ENCODE peak calls at places on chromosomes 6 and 20, in four cellular contexts. One of them, this sample, is unnamed.

GRCh38 chr6:21501815-21502214 is 91.7 kb upstream of the SOX4 start:
- DNase-seq in body of pancreas: no peak
- DNase-seq in Peyer's patch: no peak
- DNase-seq in A549: no peak
- DNase-seq in this sample: no peak

GRCh38 chr6:42533794-42534193 is 30.0 kb upstream of the UBR2 start:
- DNase-seq in body of pancreas: no peak
- DNase-seq in A549: no peak
- DNase-seq in Peyer's patch: no peak
- DNase-seq in this sample: no peak

GRCh38 chr6:53986721-53987526 is 124.3 kb upstream of the MLIP start:
- DNase-seq in Peyer's patch: no peak
- DNase-seq in A549: no peak
- DNase-seq in body of pancreas: no peak
- DNase-seq in this sample: no peak

GRCh38 chr20:32749914-32750637 is 6.8 kb upstream of the COMMD7 start:
- DNase-seq in body of pancreas: no peak
- DNase-seq in Peyer's patch: no peak
- DNase-seq in A549: no peak
- DNase-seq in this sample: no peak

GRCh38 chr6:170102038-170102437 is 188.8 kb downstream of the DLL1 start:
- DNase-seq in body of pancreas: no peak
- DNase-seq in A549: no peak
- DNase-seq in Peyer's patch: no peak
- DNase-seq in this sample: peak

GRCh38 chr6:36839819-36840379 is 655 bp upstream of the CPNE5 start:
- DNase-seq in Peyer's patch: no peak
- DNase-seq in A549: peak
- DNase-seq in body of pancreas: peak
- DNase-seq in this sample: peak

GRCh38 chr6:116764961-116765841 is at the start of gene FAM162B:
- DNase-seq in body of pancreas: peak
- DNase-seq in Peyer's patch: no peak
- DNase-seq in A549: no peak
- DNase-seq in this sample: peak

GRCh38 chr20:45157977-45158376 is 16.7 kb upstream of the PI3 start:
- DNase-seq in Peyer's patch: no peak
- DNase-seq in A549: no peak
- DNase-seq in body of pancreas: no peak
- DNase-seq in this sample: no peak

GRCh38 chr20:49892260-49893216 is 22.8 kb downstream of the SPATA2 start:
- DNase-seq in body of pancreas: no peak
- DNase-seq in A549: no peak
- DNase-seq in Peyer's patch: no peak
- DNase-seq in this sample: peak

GRCh38 chr6:63576147-63576772 is 4.0 kb downstream of the LOC128125822 start:
- DNase-seq in A549: no peak
- DNase-seq in body of pancreas: no peak
- DNase-seq in Peyer's patch: no peak
- DNase-seq in this sample: no peak

GRCh38 chr6:157012355-157012754 is 235.2 kb downstream of the ARID1B start:
- DNase-seq in A549: no peak
- DNase-seq in Peyer's patch: no peak
- DNase-seq in body of pancreas: no peak
- DNase-seq in this sample: no peak

GRCh38 chr6:10310826-10311225 is 104.0 kb downstream of the TFAP2A start:
- DNase-seq in body of pancreas: no peak
- DNase-seq in Peyer's patch: no peak
- DNase-seq in A549: no peak
- DNase-seq in this sample: no peak

GRCh38 chr6:4620284-4621228 is 155.6 kb upstream of the CDYL start:
- DNase-seq in body of pancreas: no peak
- DNase-seq in A549: no peak
- DNase-seq in Peyer's patch: no peak
- DNase-seq in this sample: no peak

GRCh38 chr20:7790189-7790588 is 150.1 kb downstream of the HAO1 start:
- DNase-seq in Peyer's patch: no peak
- DNase-seq in A549: no peak
- DNase-seq in body of pancreas: no peak
- DNase-seq in this sample: no peak

GRCh38 chr20:53594068-53595017 is 704 bp upstream of the ZNF217 start:
- DNase-seq in A549: peak
- DNase-seq in Peyer's patch: peak
- DNase-seq in body of pancreas: peak
- DNase-seq in this sample: peak

GRCh38 chr20:47704746-47705496 is 80.4 kb downstream of the SULF2 start:
- DNase-seq in A549: no peak
- DNase-seq in Peyer's patch: no peak
- DNase-seq in body of pancreas: peak
- DNase-seq in this sample: peak

GRCh38 chr6:130557481-130558112 is 191.8 kb downstream of the TMEM200A start:
- DNase-seq in Peyer's patch: no peak
- DNase-seq in A549: no peak
- DNase-seq in body of pancreas: no peak
- DNase-seq in this sample: no peak

GRCh38 chr20:63280929-63281545 is 8.4 kb downstream of the ARFGAP1 start:
- DNase-seq in A549: peak
- DNase-seq in Peyer's patch: no peak
- DNase-seq in body of pancreas: no peak
- DNase-seq in this sample: no peak

GRCh38 chr6:34595332-34596090 is 39.4 kb upstream of the SPDEF start:
- DNase-seq in A549: no peak
- DNase-seq in Peyer's patch: no peak
- DNase-seq in body of pancreas: no peak
- DNase-seq in this sample: no peak

GRCh38 chr6:131787955-131788712 is 19.7 kb upstream of the ENPP1 start:
- DNase-seq in A549: no peak
- DNase-seq in body of pancreas: peak
- DNase-seq in Peyer's patch: no peak
- DNase-seq in this sample: no peak

GRCh38 chr6:13917141-13917540 is 7.6 kb upstream of the RNF182 start:
- DNase-seq in Peyer's patch: no peak
- DNase-seq in A549: no peak
- DNase-seq in body of pancreas: no peak
- DNase-seq in this sample: no peak

GRCh38 chr6:4819706-4820283 is 43.6 kb downstream of the CDYL start:
- DNase-seq in body of pancreas: no peak
- DNase-seq in Peyer's patch: no peak
- DNase-seq in A549: no peak
- DNase-seq in this sample: no peak

GRCh38 chr6:109791301-109791700 is 100.2 kb downstream of the FIG4 start:
- DNase-seq in body of pancreas: no peak
- DNase-seq in Peyer's patch: no peak
- DNase-seq in A549: no peak
- DNase-seq in this sample: no peak

GRCh38 chr6:142945071-142945445 is at the start of gene HIVEP2:
- DNase-seq in Peyer's patch: peak
- DNase-seq in body of pancreas: peak
- DNase-seq in A549: peak
- DNase-seq in this sample: peak

GRCh38 chr6:11023032-11023431 is 21.1 kb downstream of the ELOVL2 start:
- DNase-seq in Peyer's patch: no peak
- DNase-seq in A549: no peak
- DNase-seq in body of pancreas: no peak
- DNase-seq in this sample: no peak

GRCh38 chr20:62860391-62860923 is 1.2 kb downstream of the TCFL5 start:
- DNase-seq in Peyer's patch: no peak
- DNase-seq in body of pancreas: no peak
- DNase-seq in A549: no peak
- DNase-seq in this sample: no peak

DNA sequence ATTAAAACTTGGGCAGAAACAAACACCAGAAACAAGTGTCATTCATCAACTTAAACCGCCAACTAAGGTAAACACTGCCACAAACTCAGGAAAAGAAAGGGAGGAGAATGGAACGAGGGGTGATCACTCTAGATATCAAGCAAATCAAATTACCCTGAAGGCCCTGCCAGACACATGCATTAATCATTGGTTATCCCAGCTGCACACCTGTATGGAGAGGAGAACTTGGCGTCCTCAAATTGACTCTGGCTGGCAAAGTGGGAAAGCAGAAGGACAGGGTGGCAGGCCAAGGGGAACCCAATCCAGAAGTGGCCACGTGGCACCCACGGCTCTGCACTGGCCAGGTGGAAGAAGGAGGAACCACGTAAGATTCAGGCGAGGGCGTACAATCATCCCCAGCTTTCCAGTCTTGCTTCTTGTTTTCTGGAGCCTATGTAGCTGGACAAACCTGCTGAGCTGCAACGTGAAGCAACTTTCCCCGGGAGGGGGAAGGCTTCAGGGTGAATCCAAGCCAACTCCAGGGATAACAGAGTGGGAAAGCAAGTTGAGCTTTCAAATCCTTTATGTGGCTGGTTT is 156.2 kb upstream of the JARID2 start:
- DNase-seq in Peyer's patch: no peak
- DNase-seq in A549: no peak
- DNase-seq in body of pancreas: peak
- DNase-seq in this sample: no peak
- H3K27ac ChIP-seq in Peyer's patch: no peak
- H3K27ac ChIP-seq in A549: no peak
- H3K27ac ChIP-seq in body of pancreas: no peak
- H3K27ac ChIP-seq in this sample: no peak

GRCh38 chr20:51696304-51697118 is 71.7 kb downstream of the ATP9A start:
- DNase-seq in A549: no peak
- DNase-seq in Peyer's patch: no peak
- DNase-seq in body of pancreas: no peak
- DNase-seq in this sample: no peak

GRCh38 chr20:51697119-51697826 is 70.9 kb downstream of the ATP9A start:
- DNase-seq in Peyer's patch: no peak
- DNase-seq in body of pancreas: no peak
- DNase-seq in A549: no peak
- DNase-seq in this sample: no peak

GRCh38 chr20:51698252-51698651 is 69.9 kb downstream of the ATP9A start:
- DNase-seq in A549: no peak
- DNase-seq in Peyer's patch: no peak
- DNase-seq in body of pancreas: no peak
- DNase-seq in this sample: no peak

GRCh38 chr20:51692806-51693400 is 75.3 kb downstream of the ATP9A start:
- DNase-seq in Peyer's patch: no peak
- DNase-seq in A549: no peak
- DNase-seq in body of pancreas: no peak
- DNase-seq in this sample: no peak

DNA sequence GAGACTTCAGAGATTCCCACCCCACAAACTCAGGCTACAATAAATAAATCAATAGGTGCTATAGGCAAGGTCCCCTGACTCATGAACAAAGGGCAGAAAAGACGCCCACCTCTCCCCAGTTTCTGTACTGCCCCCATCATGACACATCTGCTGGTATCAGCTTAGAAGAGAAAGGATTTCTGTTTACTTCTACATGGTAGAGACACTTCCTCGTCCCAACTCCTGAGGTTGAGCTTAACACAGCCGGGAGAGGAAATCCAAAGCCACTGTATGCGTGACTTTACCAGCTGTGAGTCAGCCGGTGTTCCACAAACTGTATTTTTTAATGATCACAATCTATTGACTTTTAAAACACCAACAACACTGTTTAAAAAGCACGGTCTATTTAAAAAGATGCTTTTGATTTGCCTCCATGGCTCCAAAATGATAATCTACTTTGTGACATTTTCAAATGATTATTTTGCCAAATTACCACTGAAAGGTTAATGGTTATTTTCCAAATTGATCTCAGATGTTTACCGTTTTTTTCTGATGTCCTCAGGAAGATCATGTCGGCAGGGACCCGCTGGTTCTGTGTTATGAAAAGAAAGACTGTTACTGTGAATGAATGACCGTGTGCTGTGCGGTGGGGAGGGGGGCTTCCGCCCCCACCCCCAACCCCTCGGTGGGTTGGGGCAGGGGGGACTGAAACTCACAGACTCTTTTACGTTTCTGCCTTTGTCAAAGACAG is 72.5 kb downstream of the ATP9A start:
- DNase-seq in Peyer's patch: no peak
- DNase-seq in body of pancreas: no peak
- DNase-seq in A549: peak
- DNase-seq in this sample: no peak
- H3K4me3 ChIP-seq in Peyer's patch: no peak
- H3K4me3 ChIP-seq in body of pancreas: no peak
- H3K4me3 ChIP-seq in A549: no peak
- H3K4me3 ChIP-seq in this sample: no peak

GRCh38 chr6:43806041-43806757 is 36.2 kb downstream of the VEGFA start:
- DNase-seq in Peyer's patch: no peak
- DNase-seq in A549: no peak
- DNase-seq in body of pancreas: peak
- DNase-seq in this sample: no peak
- TF ChIP-seq POLR2A in Peyer's patch: peak
- TF ChIP-seq POLR2A in A549: no peak
- TF ChIP-seq POLR2A in body of pancreas: peak
- TF ChIP-seq POLR2A in this sample: no peak

GRCh38 chr20:57995381-57995977 is 233.0 kb downstream of the ANKRD60 start:
- DNase-seq in A549: no peak
- DNase-seq in Peyer's patch: no peak
- DNase-seq in body of pancreas: no peak
- DNase-seq in this sample: no peak

GRCh38 chr20:57996465-57996864 is 232.0 kb downstream of the ANKRD60 start:
- DNase-seq in Peyer's patch: no peak
- DNase-seq in body of pancreas: no peak
- DNase-seq in A549: no peak
- DNase-seq in this sample: no peak

GRCh38 chr20:57998981-57999464 is 229.4 kb downstream of the ANKRD60 start:
- DNase-seq in body of pancreas: no peak
- DNase-seq in A549: no peak
- DNase-seq in Peyer's patch: no peak
- DNase-seq in this sample: no peak

GRCh38 chr20:57998276-57998675 is 230.2 kb downstream of the ANKRD60 start:
- DNase-seq in Peyer's patch: no peak
- DNase-seq in A549: no peak
- DNase-seq in body of pancreas: no peak
- DNase-seq in this sample: no peak

DNA sequence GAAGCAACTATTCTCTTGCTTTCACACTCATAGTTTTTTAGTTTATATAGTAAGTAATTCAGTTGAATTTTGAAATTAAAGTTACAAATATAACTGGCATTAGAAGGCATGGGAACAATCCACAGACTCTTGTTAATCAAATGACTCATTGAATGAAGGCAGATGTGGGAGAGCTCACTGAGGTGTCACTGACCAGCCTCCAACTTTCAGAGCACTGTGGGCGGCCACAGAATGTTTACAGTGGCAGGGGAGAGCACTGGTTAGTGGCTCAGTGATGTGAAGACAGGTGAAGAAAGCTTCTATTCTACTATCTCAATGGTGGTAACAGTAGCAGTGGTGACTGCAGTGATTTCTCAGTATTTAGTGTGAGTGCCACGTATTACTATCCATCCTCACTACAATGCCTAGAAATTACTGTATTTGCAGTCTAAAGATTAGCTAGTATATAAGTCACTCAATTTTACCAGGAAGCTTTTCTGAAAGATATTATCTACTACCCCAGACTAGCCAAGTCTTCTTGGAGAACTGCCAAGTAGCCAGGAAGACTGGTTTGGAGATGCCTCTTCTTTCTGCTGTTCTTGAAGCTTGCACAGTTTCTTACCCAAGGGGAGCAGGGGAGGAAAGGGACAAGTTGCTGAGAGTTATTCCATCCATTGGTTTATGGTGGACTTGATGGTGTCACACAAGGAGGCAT is 231.4 kb downstream of the ANKRD60 start:
- DNase-seq in Peyer's patch: no peak
- DNase-seq in body of pancreas: no peak
- DNase-seq in A549: peak
- DNase-seq in this sample: no peak
- H3K27ac ChIP-seq in Peyer's patch: no peak
- H3K27ac ChIP-seq in body of pancreas: no peak
- H3K27ac ChIP-seq in A549: peak
- H3K27ac ChIP-seq in this sample: no peak

GRCh38 chr6:27495386-27496135 is 22.7 kb upstream of the ZNF184 start:
- DNase-seq in body of pancreas: peak
- DNase-seq in Peyer's patch: no peak
- DNase-seq in A549: peak
- DNase-seq in this sample: peak
- H3K4me3 ChIP-seq in body of pancreas: no peak
- H3K4me3 ChIP-seq in Peyer's patch: peak
- H3K4me3 ChIP-seq in A549: peak
- H3K4me3 ChIP-seq in this sample: peak

This sample was measured in heart left ventricle.